ENCODE peak calls at places on chromosome 6, in four cellular contexts. G is activated CD4-positive, alpha-beta T cell treated with anti-CD3 and anti-CD28 coated beads, Interleukin-2, amount 50 U/mL, for 24 hours; K is Jurkat, Clone E6-1; H is D721Med. I is an unnamed sample.

GRCh38 chr6:14652536-14652935 is 535.0 kb downstream of the CD83 start:
- DNase-seq in K (no peak), G (no peak), H (no peak), I (no peak)

GRCh38 chr6:166488081-166488685 is 98.3 kb downstream of the RAMACL start:
- DNase-seq in H (no peak), K (peak), G (peak), I (peak)

GRCh38 chr6:149129401-149130077 is 188.0 kb upstream of the TAB2 start:
- DNase-seq in K (no peak), G (no peak), H (no peak), I (no peak)

GRCh38 chr6:35547666-35548065 is 35.0 kb upstream of the TULP1 start:
- DNase-seq in G (no peak), H (no peak), K (no peak), I (no peak)

GRCh38 chr6:135937126-135937525 is 85.6 kb downstream of the PDE7B start:
- DNase-seq in K (no peak), G (no peak), H (no peak), I (no peak)

GRCh38 chr6:24931752-24932691 is 3.7 kb downstream of the RIPOR2 start:
- DNase-seq in K (peak), H (no peak), G (no peak), I (no peak)

GRCh38 chr6:28537509-28538140 is 11.9 kb downstream of the GPX5 start:
- DNase-seq in H (no peak), K (no peak), G (no peak), I (no peak)

GRCh38 chr6:83708970-83709747 is at the start of gene SNAP91:
- DNase-seq in K (peak), H (peak), G (no peak), I (peak)

I was measured in lower lobe of right lung.